ENCODE peak calls at places on chromosomes 1 and 21, in six cellular contexts. C is CD8-positive, alpha-beta memory T cell; L is endodermal cell; G is lower lobe of right lung; Y is spleen; D is mesendoderm. K is an unnamed sample.

GRCh38 chr1:30191154-30191702 is 532.2 kb downstream of the MATN1 start:
- DNase-seq in C (peak), D (peak), L (peak), Y (no peak), G (no peak), K (no peak)

GRCh38 chr1:79507770-79508169 is 501.2 kb upstream of the ADGRL4 start:
- DNase-seq in D (no peak), L (no peak), Y (no peak), C (no peak), G (no peak), K (peak)

GRCh38 chr1:206466840-206467649 is 3.2 kb upstream of the IKBKE start:
- DNase-seq in L (no peak), G (no peak), C (no peak), Y (peak), D (no peak), K (peak)

GRCh38 chr1:199101139-199101538 is 462.3 kb downstream of the PTPRC start:
- DNase-seq in D (no peak), C (no peak), Y (no peak), G (no peak), L (no peak), K (no peak)

GRCh38 chr1:202632241-202632640 is 78.0 kb downstream of the SYT2 start:
- DNase-seq in D (no peak), G (peak), Y (peak), L (no peak), C (no peak), K (no peak)

GRCh38 chr1:181469829-181470228 is 13.5 kb upstream of the CACNA1E start:
- DNase-seq in D (peak), G (no peak), C (no peak), Y (no peak), L (peak), K (no peak)

GRCh38 chr21:41961282-41961701 is 7.5 kb upstream of the C2CD2 start:
- DNase-seq in D (no peak), C (no peak), Y (no peak), L (peak), G (no peak), K (no peak)

GRCh38 chr1:234065794-234066447 is 161.4 kb downstream of the SLC35F3 start:
- DNase-seq in G (peak), D (peak), C (peak), Y (peak), L (peak), K (peak)

GRCh38 chr1:110211503-110212164 is 1.5 kb downstream of the KCNC4 start:
- DNase-seq in C (no peak), Y (peak), L (no peak), G (peak), D (peak), K (no peak)

GRCh38 chr1:197423006-197423405 is 155.0 kb downstream of the CRB1 start:
- DNase-seq in L (no peak), C (no peak), Y (no peak), D (no peak), G (no peak), K (no peak)

GRCh38 chr1:156119503-156120209 is 5.1 kb downstream of the LMNA start:
- DNase-seq in L (peak), G (no peak), C (peak), D (peak), Y (no peak), K (no peak)

GRCh38 chr1:99003911-99004269 is 771 bp downstream of the PLPPR5 start:
- DNase-seq in D (peak), G (no peak), C (no peak), L (peak), Y (no peak), K (no peak)
- H3K4me3 ChIP-seq in D (peak), G (no peak), C (no peak), L (peak), Y (no peak), K (no peak)

GRCh38 chr1:54307305-54307704 is 98.9 kb downstream of the SSBP3 start:
- DNase-seq in D (no peak), Y (no peak), C (no peak), G (no peak), L (no peak), K (no peak)

GRCh38 chr1:54310439-54311328 is 95.5 kb downstream of the SSBP3 start:
- DNase-seq in L (peak), C (no peak), D (peak), G (peak), Y (no peak), K (peak)

GRCh38 chr1:54312874-54313316 is 93.3 kb downstream of the SSBP3 start:
- DNase-seq in Y (no peak), G (no peak), C (no peak), L (peak), D (peak), K (peak)

GRCh38 chr1:54311506-54311905 is 94.7 kb downstream of the SSBP3 start:
- DNase-seq in Y (no peak), D (no peak), G (no peak), L (no peak), C (no peak), K (no peak)

DNA sequence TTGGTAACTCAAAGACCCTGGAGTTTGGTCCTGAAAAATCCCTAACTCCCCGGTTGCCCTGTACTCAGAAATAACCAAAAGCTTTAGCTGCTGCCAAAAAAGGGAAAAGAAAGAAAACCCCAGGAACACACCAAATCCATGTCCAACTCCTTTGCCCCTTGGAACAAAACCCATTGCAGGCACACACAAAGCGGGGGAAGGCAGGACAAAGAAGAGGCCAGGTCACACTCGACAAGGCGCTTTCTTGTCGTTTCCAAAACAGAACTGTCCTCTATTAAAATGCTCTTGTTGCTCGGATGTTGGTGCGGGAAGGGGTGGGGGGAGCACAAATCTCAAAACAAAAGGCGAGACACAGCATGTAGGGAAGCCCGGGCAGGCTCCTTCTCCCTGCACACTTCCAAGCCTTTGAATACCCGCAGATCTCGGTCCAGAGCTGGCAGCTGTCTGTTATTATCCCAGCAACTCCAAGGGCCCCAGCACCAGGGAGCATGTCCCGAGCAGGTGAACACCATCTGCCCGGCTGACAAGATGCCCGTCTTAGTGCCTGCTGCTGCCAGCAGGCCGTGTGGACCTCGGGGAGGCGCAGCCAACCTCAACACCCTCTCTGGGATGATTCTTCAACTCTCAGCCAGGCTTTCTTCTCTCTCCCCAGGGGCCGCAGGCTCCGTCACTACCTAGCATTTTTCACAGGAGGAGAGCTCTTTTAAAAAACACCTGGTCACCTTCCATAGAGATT is 96.4 kb downstream of the SSBP3 start:
- DNase-seq in D (peak), G (no peak), C (no peak), L (peak), Y (no peak), K (no peak)
- H3K4me3 ChIP-seq in D (no peak), G (no peak), C (no peak), L (no peak), Y (no peak), K (no peak)

DNA sequence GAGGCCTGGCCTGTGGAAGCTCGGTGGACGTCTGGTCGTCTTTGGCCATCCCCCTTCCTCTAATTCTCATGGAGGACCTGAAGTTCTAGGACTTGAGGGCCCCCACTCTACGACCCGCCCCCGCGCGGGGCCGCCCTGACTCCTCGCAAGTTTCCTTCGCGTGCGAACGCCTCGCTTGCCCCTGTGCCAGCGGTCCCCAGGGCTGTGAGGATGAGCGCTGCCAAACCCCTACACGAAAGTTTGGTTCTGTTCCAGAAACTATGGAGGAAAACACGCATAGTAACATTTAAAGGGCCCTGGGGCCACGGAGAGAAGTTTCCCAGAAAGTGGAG is 294 bp upstream of the GNG12 start:
- DNase-seq in L (no peak), D (no peak), G (no peak), Y (no peak), C (no peak), K (no peak)
- H3K4me3 ChIP-seq in L (peak), D (peak), G (peak), Y (peak), C (no peak), K (no peak)

DNA sequence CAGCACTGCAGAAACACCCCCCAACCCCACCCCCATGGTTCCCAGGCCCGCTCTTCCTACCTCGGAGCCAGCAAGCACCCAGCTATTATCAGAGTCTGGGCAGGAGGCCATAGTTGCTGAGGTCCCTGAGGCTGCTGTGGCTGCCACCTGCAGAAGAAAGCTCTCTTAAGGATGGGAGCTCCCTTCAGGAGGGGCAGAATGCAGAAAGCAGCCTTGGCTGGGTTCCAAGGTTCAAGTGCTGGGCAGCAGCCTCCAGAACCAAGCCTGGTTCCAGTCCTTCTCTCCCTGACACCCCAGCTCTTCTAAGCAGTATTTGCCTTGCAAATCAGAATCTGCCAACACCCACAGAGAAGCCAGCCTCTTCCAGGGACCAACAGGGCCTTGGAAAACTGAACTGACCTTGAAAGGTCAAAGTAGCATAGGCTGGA is 2.3 kb downstream of the PBXIP1 start:
- DNase-seq in C (no peak), L (no peak), D (no peak), Y (peak), G (no peak), K (no peak)
- H3K4me3 ChIP-seq in C (peak), L (no peak), D (no peak), Y (no peak), G (no peak), K (no peak)

GRCh38 chr1:23422955-23423354 is 1.6 kb downstream of the TCEA3 start:
- DNase-seq in Y (no peak), D (no peak), L (no peak), G (no peak), C (no peak), K (no peak)
- H3K4me3 ChIP-seq in Y (no peak), D (no peak), L (no peak), G (peak), C (peak), K (no peak)

GRCh38 chr1:90835172-90835660 is 118.1 kb upstream of the BARHL2 start:
- DNase-seq in Y (no peak), L (no peak), G (no peak), C (no peak), D (peak), K (no peak)
- H3K4me3 ChIP-seq in Y (no peak), L (peak), G (peak), C (no peak), D (no peak), K (no peak)

GRCh38 chr1:39574646-39575045 is 1.9 kb downstream of the PABPC4 start:
- DNase-seq in L (no peak), G (no peak), D (peak), Y (no peak), C (no peak), K (no peak)
- H3K4me3 ChIP-seq in L (peak), G (peak), D (peak), Y (peak), C (peak), K (peak)

GRCh38 chr1:33393524-33393923 is 37.4 kb downstream of the PHC2 start:
- DNase-seq in L (no peak), C (no peak), Y (no peak), D (no peak), G (no peak), K (no peak)

GRCh38 chr1:33394716-33395115 is 36.2 kb downstream of the PHC2 start:
- DNase-seq in D (no peak), C (no peak), G (no peak), Y (no peak), L (no peak), K (no peak)

GRCh38 chr1:33391669-33392068 is 39.2 kb downstream of the PHC2 start:
- DNase-seq in L (peak), C (no peak), Y (no peak), G (no peak), D (peak), K (no peak)

GRCh38 chr1:33393991-33394390 is 36.9 kb downstream of the PHC2 start:
- DNase-seq in G (no peak), Y (no peak), D (no peak), C (no peak), L (no peak), K (no peak)

GRCh38 chr1:33392639-33393038 is 38.3 kb downstream of the PHC2 start:
- DNase-seq in C (no peak), L (no peak), D (peak), Y (no peak), G (no peak), K (no peak)
- H3K4me3 ChIP-seq in C (no peak), L (no peak), D (no peak), Y (no peak), G (no peak), K (no peak)

GRCh38 chr1:26539722-26540121 is 10.2 kb downstream of the RPS6KA1 start:
- DNase-seq in Y (no peak), D (peak), C (no peak), L (no peak), G (no peak), K (no peak)

GRCh38 chr1:26536521-26536920 is 7.0 kb downstream of the RPS6KA1 start:
- DNase-seq in L (no peak), C (no peak), D (no peak), Y (no peak), G (no peak), K (no peak)

GRCh38 chr1:26540346-26540745 is 10.8 kb downstream of the RPS6KA1 start:
- DNase-seq in C (no peak), D (no peak), L (no peak), G (no peak), Y (no peak), K (no peak)

GRCh38 chr1:26537951-26538352 is 8.4 kb downstream of the RPS6KA1 start:
- DNase-seq in G (peak), C (no peak), D (peak), Y (peak), L (peak), K (no peak)

GRCh38 chr1:26538480-26539412 is 9.2 kb downstream of the RPS6KA1 start:
- DNase-seq in L (peak), G (peak), D (peak), C (peak), Y (no peak), K (no peak)
- H3K4me3 ChIP-seq in L (no peak), G (no peak), D (no peak), C (no peak), Y (no peak), K (no peak)